ENCODE peak calls at places on chromosomes 3 and 15, in six cellular contexts. I is left ventricle myocardium inferior, W is stomach, H is cardiac fibroblast, G is sigmoid colon, M is astrocyte of the spinal cord. F is an unnamed sample.

GRCh38 chr3:53828581-53828980 is 17.6 kb downstream of the CHDH start:
- DNase-seq in I (no peak), W (no peak), H (no peak), G (no peak), M (no peak), F (no peak)

GRCh38 chr3:149969110-149969944 is 1.4 kb downstream of the PFN2 start:
- DNase-seq in I (peak), W (no peak), H (peak), G (peak), M (peak), F (peak)

GRCh38 chr15:54559405-54560064 is 581.3 kb downstream of the UNC13C start:
- DNase-seq in I (peak), W (no peak), H (no peak), G (peak), M (no peak), F (no peak)

GRCh38 chr3:46926039-46926438 is 48.5 kb downstream of the PTH1R start:
- DNase-seq in I (no peak), W (no peak), H (peak), G (peak), M (peak), F (peak)

GRCh38 chr3:140176526-140176925 is 241.5 kb downstream of the CLSTN2 start:
- DNase-seq in I (no peak), W (no peak), H (peak), G (no peak), M (no peak), F (no peak)

GRCh38 chr3:107699682-107700081 is 176.9 kb downstream of the BBX start:
- DNase-seq in I (no peak), W (no peak), H (peak), G (no peak), M (peak), F (peak)

GRCh38 chr3:176262071-176262470 is 935.2 kb downstream of the TBL1XR1 start:
- DNase-seq in I (no peak), W (no peak), H (no peak), G (no peak), M (no peak), F (no peak)

GRCh38 chr3:182699550-182700170 is 93.6 kb upstream of the ATP11B start:
- DNase-seq in I (no peak), W (no peak), H (no peak), G (no peak), M (no peak), F (no peak)

GRCh38 chr15:36643551-36643950 is 64.1 kb downstream of the CDIN1 start:
- DNase-seq in I (no peak), W (no peak), H (no peak), G (no peak), M (peak), F (peak)

GRCh38 chr15:59177445-59177728 is 29.3 kb upstream of the LDHAL6B start:
- DNase-seq in I (no peak), W (no peak), H (no peak), G (no peak), M (no peak), F (no peak)

GRCh38 chr3:109081746-109082510 is 36.0 kb downstream of the MORC1 start:
- DNase-seq in I (no peak), W (peak), H (peak), G (no peak), M (peak), F (peak)

GRCh38 chr3:183532620-183533409 is 22.7 kb downstream of the KLHL6 start:
- DNase-seq in I (no peak), W (no peak), H (no peak), G (no peak), M (no peak), F (no peak)

GRCh38 chr15:59364238-59364637 is 8.4 kb downstream of the MYO1E start:
- DNase-seq in I (no peak), W (no peak), H (no peak), G (no peak), M (no peak), F (peak)

GRCh38 chr3:98755601-98756000 is 7.5 kb upstream of the ST3GAL6 start:
- DNase-seq in I (no peak), W (no peak), H (no peak), G (no peak), M (no peak), F (no peak)

GRCh38 chr3:45020534-45020933 is 5.6 kb upstream of the CLEC3B start:
- DNase-seq in I (no peak), W (no peak), H (no peak), G (no peak), M (no peak), F (no peak)

GRCh38 chr3:64667887-64668581 is 19.8 kb downstream of the ADAMTS9 start:
- DNase-seq in I (peak), W (no peak), H (no peak), G (peak), M (no peak), F (no peak)

GRCh38 chr3:66298591-66298990 is 77.8 kb downstream of the SLC25A26 start:
- DNase-seq in I (no peak), W (no peak), H (no peak), G (no peak), M (no peak), F (no peak)

GRCh38 chr3:72663429-72663828 is 184.8 kb downstream of the SHQ1 start:
- DNase-seq in I (no peak), W (no peak), H (peak), G (no peak), M (no peak), F (no peak)

GRCh38 chr3:43905157-43905556 is 214.4 kb downstream of the ABHD5 start:
- DNase-seq in I (no peak), W (no peak), H (peak), G (no peak), M (no peak), F (no peak)

GRCh38 chr15:88628018-88628673 is 7.0 kb downstream of the AEN start:
- DNase-seq in I (no peak), W (no peak), H (no peak), G (peak), M (no peak), F (no peak)

GRCh38 chr3:165081183-165081582 is 2.9 kb upstream of the SI start:
- DNase-seq in I (no peak), W (no peak), H (no peak), G (no peak), M (no peak), F (no peak)

GRCh38 chr3:161208931-161209330 is 12.2 kb upstream of the NMD3 start:
- DNase-seq in I (no peak), W (no peak), H (no peak), G (no peak), M (no peak), F (no peak)

GRCh38 chr15:70248116-70249025 is 150.7 kb upstream of the TLE3 start:
- DNase-seq in I (no peak), W (no peak), H (no peak), G (peak), M (no peak), F (no peak)

GRCh38 chr3:10224794-10225660 is 23.2 kb upstream of the TATDN2 start:
- DNase-seq in I (peak), W (peak), H (peak), G (peak), M (peak), F (peak)

GRCh38 chr15:50225897-50226296 is 39.6 kb downstream of the HDC start:
- DNase-seq in I (no peak), W (no peak), H (no peak), G (no peak), M (no peak), F (no peak)

GRCh38 chr15:50229336-50229735 is 36.2 kb downstream of the HDC start:
- DNase-seq in I (no peak), W (no peak), H (no peak), G (no peak), M (peak), F (no peak)

GRCh38 chr15:50228866-50229265 is 36.7 kb downstream of the HDC start:
- DNase-seq in I (no peak), W (no peak), H (no peak), G (no peak), M (no peak), F (no peak)

GRCh38 chr15:50225057-50225456 is 40.5 kb downstream of the HDC start:
- DNase-seq in I (no peak), W (no peak), H (no peak), G (no peak), M (no peak), F (no peak)

GRCh38 chr15:50227076-50227475 is 38.5 kb downstream of the HDC start:
- DNase-seq in I (no peak), W (no peak), H (no peak), G (no peak), M (peak), F (peak)
- H3K4me3 ChIP-seq in I (no peak), W (no peak), H (no peak), G (no peak), M (no peak), F (no peak)

GRCh38 chr15:33701304-33701696 is 267.0 kb upstream of the CHRM5 start:
- DNase-seq in I (no peak), W (no peak), H (no peak), G (no peak), M (no peak), F (peak)
- TF ChIP-seq CTCF in I (no peak), W (no peak), H (peak), G (no peak), M (peak), F (peak)

GRCh38 chr3:7876741-7877297 is 624.8 kb upstream of the LMCD1 start:
- DNase-seq in I (no peak), W (no peak), H (peak), G (no peak), M (peak), F (peak)

GRCh38 chr3:7877312-7877711 is 624.3 kb upstream of the LMCD1 start:
- DNase-seq in I (no peak), W (no peak), H (no peak), G (no peak), M (no peak), F (no peak)

GRCh38 chr3:7874116-7874515 is 627.5 kb upstream of the LMCD1 start:
- DNase-seq in I (no peak), W (no peak), H (peak), G (no peak), M (peak), F (peak)

GRCh38 chr3:7879572-7879971 is 622.1 kb upstream of the LMCD1 start:
- DNase-seq in I (no peak), W (no peak), H (no peak), G (no peak), M (no peak), F (no peak)

GRCh38 chr3:7875858-7876442 is 625.7 kb upstream of the LMCD1 start:
- DNase-seq in I (no peak), W (no peak), H (peak), G (no peak), M (peak), F (peak)
- H3K4me3 ChIP-seq in I (no peak), W (no peak), H (no peak), G (no peak), M (no peak), F (no peak)

GRCh38 chr3:156787015-156787414 is 39.1 kb upstream of the LEKR1 start:
- DNase-seq in I (no peak), W (no peak), H (no peak), G (no peak), M (no peak), F (no peak)

GRCh38 chr3:156792114-156792513 is 34.0 kb upstream of the LEKR1 start:
- DNase-seq in I (no peak), W (no peak), H (no peak), G (no peak), M (peak), F (no peak)

GRCh38 chr3:156788846-156789245 is 37.3 kb upstream of the LEKR1 start:
- DNase-seq in I (no peak), W (no peak), H (no peak), G (no peak), M (no peak), F (no peak)

GRCh38 chr3:156790141-156790540 is 36.0 kb upstream of the LEKR1 start:
- DNase-seq in I (no peak), W (no peak), H (no peak), G (no peak), M (peak), F (no peak)

GRCh38 chr3:156787926-156788663 is 38.1 kb upstream of the LEKR1 start:
- DNase-seq in I (no peak), W (no peak), H (peak), G (no peak), M (peak), F (peak)
- TF ChIP-seq CTCF in I (no peak), W (no peak), H (no peak), G (no peak), M (no peak), F (no peak)

GRCh38 chr3:134752761-134753461 is 42.1 kb upstream of the EPHB1 start:
- DNase-seq in I (no peak), W (no peak), H (no peak), G (no peak), M (no peak), F (no peak)
- H3K4me3 ChIP-seq in I (no peak), W (no peak), H (no peak), G (no peak), M (no peak), F (no peak)

GRCh38 chr15:80978685-80979084 is 10.9 kb downstream of the MESD start:
- DNase-seq in I (no peak), W (no peak), H (no peak), G (no peak), M (peak), F (peak)

GRCh38 chr15:80979538-80980200 is 9.9 kb downstream of the MESD start:
- DNase-seq in I (no peak), W (no peak), H (no peak), G (no peak), M (no peak), F (no peak)

GRCh38 chr15:80976851-80977250 is 12.8 kb downstream of the MESD start:
- DNase-seq in I (no peak), W (no peak), H (no peak), G (no peak), M (no peak), F (no peak)

GRCh38 chr15:80974914-80975313 is 14.7 kb downstream of the MESD start:
- DNase-seq in I (no peak), W (no peak), H (no peak), G (no peak), M (no peak), F (no peak)

DNA sequence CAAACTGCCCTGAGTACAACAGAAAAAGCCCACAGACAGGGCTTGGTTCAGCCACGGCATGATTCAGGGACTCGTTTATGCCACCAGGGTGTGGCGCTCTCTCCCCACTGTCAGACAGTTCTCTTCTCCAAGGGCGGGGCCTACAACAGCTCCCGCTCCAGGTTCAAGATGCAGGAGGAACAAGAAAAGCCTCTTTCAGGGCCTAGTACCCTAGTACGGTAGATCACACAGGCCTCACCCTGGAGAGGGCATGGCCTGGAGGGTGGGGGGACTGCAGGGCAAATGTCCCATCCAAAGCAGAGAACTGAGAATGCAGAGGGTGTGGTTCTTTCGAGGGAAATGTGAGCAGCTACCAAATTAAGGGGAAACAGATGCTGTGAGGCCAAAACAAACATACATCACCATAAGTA is 12.0 kb downstream of the MESD start:
- DNase-seq in I (peak), W (peak), H (peak), G (peak), M (peak), F (peak)
- TF ChIP-seq CTCF in I (peak), W (peak), H (peak), G (peak), M (peak), F (peak)

F was measured in choroid plexus epithelial cell.